ENCODE peak calls at places on chromosomes 5 and 9, in four cellular contexts. One of them, this sample, is unnamed.

GRCh38 chr5:60677831-60678664 is 21.9 kb downstream of the DEPDC1B start:
- DNase-seq in A549: peak; percentile 56
- DNase-seq in neural crest cell: no peak
- DNase-seq in stomach: peak; percentile 37
- DNase-seq in this sample: no peak

GRCh38 chr5:172113036-172113435 is 75.0 kb downstream of the STK10 start:
- DNase-seq in A549: no peak
- DNase-seq in neural crest cell: no peak
- DNase-seq in stomach: no peak
- DNase-seq in this sample: no peak

GRCh38 chr9:5834214-5834613 is 1.3 kb upstream of the ERMP1 start:
- DNase-seq in A549: no peak
- DNase-seq in neural crest cell: no peak
- DNase-seq in stomach: no peak
- DNase-seq in this sample: no peak

GRCh38 chr5:66966439-66966838 is 230.2 kb downstream of the CD180 start:
- DNase-seq in A549: peak; percentile 19
- DNase-seq in neural crest cell: no peak
- DNase-seq in stomach: no peak
- DNase-seq in this sample: no peak

GRCh38 chr5:122515709-122516431 is 203.8 kb downstream of the SNCAIP start:
- DNase-seq in A549: peak; percentile 79
- DNase-seq in neural crest cell: peak; percentile 36
- DNase-seq in stomach: peak; percentile 32
- DNase-seq in this sample: peak; percentile 45

GRCh38 chr5:83277953-83278352 is 193.6 kb upstream of the VCAN start:
- DNase-seq in A549: no peak
- DNase-seq in neural crest cell: no peak
- DNase-seq in stomach: no peak
- DNase-seq in this sample: no peak

GRCh38 chr9:93166699-93167098 is 17.2 kb upstream of the WNK2 start:
- DNase-seq in A549: no peak
- DNase-seq in neural crest cell: no peak
- DNase-seq in stomach: no peak
- DNase-seq in this sample: no peak

GRCh38 chr5:114657342-114658130 is 295.7 kb downstream of the KCNN2 start:
- DNase-seq in A549: no peak
- DNase-seq in neural crest cell: no peak
- DNase-seq in stomach: no peak
- DNase-seq in this sample: no peak

GRCh38 chr5:22591461-22591860 is 261.7 kb downstream of the CDH12 start:
- DNase-seq in A549: no peak
- DNase-seq in neural crest cell: no peak
- DNase-seq in stomach: no peak
- DNase-seq in this sample: no peak

GRCh38 chr9:95316274-95316673 is 1.2 kb downstream of the FANCC start:
- DNase-seq in A549: no peak
- DNase-seq in neural crest cell: no peak
- DNase-seq in stomach: no peak
- DNase-seq in this sample: no peak

GRCh38 chr5:147461915-147462314 is 48.0 kb downstream of the DPYSL3 start:
- DNase-seq in A549: no peak
- DNase-seq in neural crest cell: no peak
- DNase-seq in stomach: no peak
- DNase-seq in this sample: no peak

GRCh38 chr9:19754921-19755320 is 33.9 kb downstream of the SLC24A2 start:
- DNase-seq in A549: no peak
- DNase-seq in neural crest cell: no peak
- DNase-seq in stomach: no peak
- DNase-seq in this sample: no peak

GRCh38 chr5:56941981-56942380 is 9.9 kb downstream of the MIER3 start:
- DNase-seq in A549: no peak
- DNase-seq in neural crest cell: no peak
- DNase-seq in stomach: no peak
- DNase-seq in this sample: no peak

GRCh38 chr9:123115146-123115913 is 81.9 kb downstream of the GPR21 start:
- DNase-seq in A549: no peak
- DNase-seq in neural crest cell: no peak
- DNase-seq in stomach: no peak
- DNase-seq in this sample: no peak

GRCh38 chr9:130662099-130662926 is 2.1 kb upstream of the PRDM12 start:
- DNase-seq in A549: no peak
- DNase-seq in neural crest cell: no peak
- DNase-seq in stomach: no peak
- DNase-seq in this sample: no peak

GRCh38 chr5:111932207-111932606 is 175.2 kb upstream of the NREP start:
- DNase-seq in A549: no peak
- DNase-seq in neural crest cell: no peak
- DNase-seq in stomach: no peak
- DNase-seq in this sample: no peak

GRCh38 chr5:56993241-56993640 is 41.3 kb upstream of the MIER3 start:
- DNase-seq in A549: no peak
- DNase-seq in neural crest cell: no peak
- DNase-seq in stomach: no peak
- DNase-seq in this sample: no peak

GRCh38 chr5:107134931-107135330 is 535.8 kb downstream of the EFNA5 start:
- DNase-seq in A549: no peak
- DNase-seq in neural crest cell: no peak
- DNase-seq in stomach: no peak
- DNase-seq in this sample: no peak

GRCh38 chr5:172602712-172603289 is 38.3 kb upstream of the NEURL1B start:
- DNase-seq in A549: no peak
- DNase-seq in neural crest cell: no peak
- DNase-seq in stomach: no peak
- DNase-seq in this sample: no peak

GRCh38 chr5:60370508-60370907 is 329.5 kb downstream of the DEPDC1B start:
- DNase-seq in A549: no peak
- DNase-seq in neural crest cell: no peak
- DNase-seq in stomach: no peak
- DNase-seq in this sample: no peak

GRCh38 chr5:126483156-126483555 is 59.9 kb downstream of the GRAMD2B start:
- DNase-seq in A549: no peak
- DNase-seq in neural crest cell: no peak
- DNase-seq in stomach: no peak
- DNase-seq in this sample: no peak

GRCh38 chr5:32790411-32790951 is 79.4 kb downstream of the NPR3 start:
- DNase-seq in A549: no peak
- DNase-seq in neural crest cell: no peak
- DNase-seq in stomach: no peak
- DNase-seq in this sample: no peak

GRCh38 chr5:32791536-32792240 is 80.6 kb downstream of the NPR3 start:
- DNase-seq in A549: no peak
- DNase-seq in neural crest cell: no peak
- DNase-seq in stomach: no peak
- DNase-seq in this sample: no peak

GRCh38 chr5:32794086-32794485 is 83.0 kb downstream of the NPR3 start:
- DNase-seq in A549: peak; percentile 29
- DNase-seq in neural crest cell: no peak
- DNase-seq in stomach: no peak
- DNase-seq in this sample: no peak
- TF ChIP-seq CTCF in A549: peak; percentile 10
- TF ChIP-seq CTCF in neural crest cell: no peak
- TF ChIP-seq CTCF in stomach: no peak
- TF ChIP-seq CTCF in this sample: no peak

GRCh38 chr5:149765932-149766331 is 35.8 kb downstream of the PPARGC1B start:
- DNase-seq in A549: peak; percentile 61
- DNase-seq in neural crest cell: no peak
- DNase-seq in stomach: no peak
- DNase-seq in this sample: no peak
- TF ChIP-seq CTCF in A549: peak; percentile 38
- TF ChIP-seq CTCF in neural crest cell: peak; percentile 60
- TF ChIP-seq CTCF in stomach: no peak
- TF ChIP-seq CTCF in this sample: peak; percentile 72

GRCh38 chr9:129173296-129174101 is 4.6 kb downstream of the IER5L start:
- DNase-seq in A549: no peak
- DNase-seq in neural crest cell: no peak
- DNase-seq in stomach: no peak
- DNase-seq in this sample: no peak

GRCh38 chr9:129175515-129175824 is 2.6 kb downstream of the IER5L start:
- DNase-seq in A549: no peak
- DNase-seq in neural crest cell: no peak
- DNase-seq in stomach: no peak
- DNase-seq in this sample: no peak

GRCh38 chr9:129175825-129176633 is 2.0 kb downstream of the IER5L start:
- DNase-seq in A549: peak; percentile 95
- DNase-seq in neural crest cell: peak; percentile 43
- DNase-seq in stomach: peak; percentile 90
- DNase-seq in this sample: peak; percentile 58

GRCh38 chr9:129174102-129174723 is 3.8 kb downstream of the IER5L start:
- DNase-seq in A549: peak; percentile 93
- DNase-seq in neural crest cell: peak; percentile 97
- DNase-seq in stomach: peak; percentile 94
- DNase-seq in this sample: peak; percentile 92

GRCh38 chr9:129174724-129175514 is 3.1 kb downstream of the IER5L start:
- DNase-seq in A549: peak; percentile 92
- DNase-seq in neural crest cell: peak; percentile 48
- DNase-seq in stomach: peak; percentile 79
- DNase-seq in this sample: peak; percentile 71
- TF ChIP-seq CTCF in A549: peak; percentile 23
- TF ChIP-seq CTCF in neural crest cell: peak; percentile 34
- TF ChIP-seq CTCF in stomach: no peak
- TF ChIP-seq CTCF in this sample: no peak

GRCh38 chr5:65035212-65036206 is 266.8 kb downstream of the CWC27 start:
- DNase-seq in A549: peak; percentile 89
- DNase-seq in neural crest cell: peak; percentile 88
- DNase-seq in stomach: peak; percentile 87
- DNase-seq in this sample: peak; percentile 95
- TF ChIP-seq CTCF in A549: no peak
- TF ChIP-seq CTCF in neural crest cell: no peak
- TF ChIP-seq CTCF in stomach: no peak
- TF ChIP-seq CTCF in this sample: peak; percentile 10

DNA sequence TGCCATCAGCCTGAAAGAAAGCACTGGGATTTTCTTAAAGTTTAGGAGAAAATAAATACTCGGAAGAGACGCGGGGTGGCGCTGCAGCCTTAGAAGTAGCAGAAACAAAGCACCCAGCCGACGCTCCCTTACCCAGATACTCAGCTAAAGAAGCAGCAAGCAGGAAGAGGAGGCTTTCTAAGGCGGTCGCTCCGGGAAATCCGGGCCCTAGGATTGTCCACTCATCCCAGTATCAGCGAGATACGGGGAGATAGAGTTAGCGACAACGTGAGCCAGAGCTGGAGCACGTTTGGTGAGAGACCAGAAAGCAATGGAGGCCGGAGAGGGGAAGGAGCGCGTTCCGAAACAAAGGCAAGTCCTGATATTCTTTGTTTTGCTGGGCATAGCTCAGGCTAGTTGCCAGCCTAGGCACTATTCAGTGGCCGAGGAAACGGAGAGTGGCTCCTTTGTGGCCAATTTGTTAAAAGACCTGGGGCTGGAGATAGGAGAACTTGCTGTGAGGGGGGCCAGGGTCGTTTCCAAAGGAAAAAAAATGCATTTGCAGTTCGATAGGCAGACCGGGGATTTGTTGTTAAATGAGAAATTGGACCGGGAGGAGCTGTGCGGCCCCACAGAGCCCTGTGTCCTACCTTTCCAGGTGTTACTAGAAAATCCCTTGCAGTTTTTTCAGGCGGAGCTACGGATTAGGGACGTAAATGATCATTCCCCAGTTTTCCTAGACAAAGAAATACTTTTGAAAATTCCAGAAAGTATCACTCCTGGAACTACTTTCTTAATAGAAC is at the start of gene PCDHB2:
- DNase-seq in A549: peak; percentile 86
- DNase-seq in neural crest cell: peak; percentile 69
- DNase-seq in stomach: no peak
- DNase-seq in this sample: peak; percentile 76
- TF ChIP-seq CTCF in A549: peak; percentile 58
- TF ChIP-seq CTCF in neural crest cell: peak; percentile 89
- TF ChIP-seq CTCF in stomach: no peak
- TF ChIP-seq CTCF in this sample: peak; percentile 95

GRCh38 chr5:177983763-177984564 is 12.1 kb downstream of the PROP1 start:
- DNase-seq in A549: no peak
- DNase-seq in neural crest cell: no peak
- DNase-seq in stomach: no peak
- DNase-seq in this sample: no peak

GRCh38 chr5:177982956-177983355 is 13.1 kb downstream of the PROP1 start:
- DNase-seq in A549: no peak
- DNase-seq in neural crest cell: no peak
- DNase-seq in stomach: no peak
- DNase-seq in this sample: no peak

GRCh38 chr5:177981296-177982071 is 14.6 kb downstream of the PROP1 start:
- DNase-seq in A549: no peak
- DNase-seq in neural crest cell: no peak
- DNase-seq in stomach: no peak
- DNase-seq in this sample: no peak

GRCh38 chr5:177980776-177981175 is 15.3 kb downstream of the PROP1 start:
- DNase-seq in A549: no peak
- DNase-seq in neural crest cell: no peak
- DNase-seq in stomach: no peak
- DNase-seq in this sample: no peak

GRCh38 chr5:177982072-177982727 is 13.8 kb downstream of the PROP1 start:
- DNase-seq in A549: peak; percentile 51
- DNase-seq in neural crest cell: no peak
- DNase-seq in stomach: peak; percentile 50
- DNase-seq in this sample: peak; percentile 45
- TF ChIP-seq CTCF in A549: peak; percentile 38
- TF ChIP-seq CTCF in neural crest cell: peak; percentile 25
- TF ChIP-seq CTCF in stomach: peak; percentile 62
- TF ChIP-seq CTCF in this sample: no peak

GRCh38 chr5:75331095-75332090 is 5.6 kb upstream of the HMGCR start:
- DNase-seq in A549: peak; percentile 23
- DNase-seq in neural crest cell: no peak
- DNase-seq in stomach: no peak
- DNase-seq in this sample: no peak
- TF ChIP-seq CTCF in A549: no peak
- TF ChIP-seq CTCF in neural crest cell: peak; percentile 48
- TF ChIP-seq CTCF in stomach: no peak
- TF ChIP-seq CTCF in this sample: peak; percentile 19

This sample was measured in glutamatergic neuron.